ENCODE peak calls at places on chromosomes 5 and 9, in nine cellular contexts. G is SJSA1; W is kidney; K is lower lobe of right lung; F is tibial nerve; E is heart left ventricle; H is aorta; A is uterus; U is CD8-positive, alpha-beta T cell. M is an unnamed sample. For H3K4me1 and H3K36me3, the result is how much of the 10 kb centered on the place peaks cover.

GRCh38 chr9:116101516-116101915 is 52.1 kb upstream of the PAPPA start:
- DNase-seq in W (no peak), E (no peak), F (no peak), G (no peak), A (no peak), H (no peak), K (no peak), U (no peak), M (no peak)

GRCh38 chr5:168023190-168023589 is 268.3 kb upstream of the WWC1 start:
- DNase-seq in E (peak), H (no peak), A (no peak), F (peak), W (no peak), K (no peak), U (no peak), G (no peak), M (no peak)

GRCh38 chr5:104186100-104186499 is 623.5 kb upstream of the NUDT12 start:
- DNase-seq in H (no peak), G (no peak), U (no peak), A (no peak), E (peak), K (peak), W (no peak), F (no peak), M (no peak)

GRCh38 chr9:137866226-137867141 is 11.1 kb upstream of the CACNA1B start:
- DNase-seq in E (no peak), H (no peak), W (no peak), F (no peak), A (no peak), U (no peak), G (no peak), K (no peak), M (no peak)

GRCh38 chr9:2013688-2014087 is 1.5 kb upstream of the SMARCA2 start:
- DNase-seq in W (no peak), F (no peak), A (no peak), U (no peak), K (no peak), G (no peak), H (no peak), E (no peak), M (no peak)

GRCh38 chr9:89361816-89362646 is 43.7 kb downstream of the SECISBP2 start:
- DNase-seq in H (peak), K (no peak), E (no peak), W (peak), U (no peak), F (no peak), G (no peak), A (no peak), M (no peak)

GRCh38 chr5:147336871-147337270 is 102.0 kb downstream of the STK32A start:
- DNase-seq in F (no peak), H (no peak), E (no peak), K (no peak), W (no peak), U (no peak), G (no peak), A (no peak), M (no peak)

GRCh38 chr5:67966712-67967111 is 248.8 kb upstream of the PIK3R1 start:
- DNase-seq in W (no peak), K (no peak), A (no peak), U (no peak), G (no peak), E (no peak), F (no peak), H (no peak), M (no peak)

DNA sequence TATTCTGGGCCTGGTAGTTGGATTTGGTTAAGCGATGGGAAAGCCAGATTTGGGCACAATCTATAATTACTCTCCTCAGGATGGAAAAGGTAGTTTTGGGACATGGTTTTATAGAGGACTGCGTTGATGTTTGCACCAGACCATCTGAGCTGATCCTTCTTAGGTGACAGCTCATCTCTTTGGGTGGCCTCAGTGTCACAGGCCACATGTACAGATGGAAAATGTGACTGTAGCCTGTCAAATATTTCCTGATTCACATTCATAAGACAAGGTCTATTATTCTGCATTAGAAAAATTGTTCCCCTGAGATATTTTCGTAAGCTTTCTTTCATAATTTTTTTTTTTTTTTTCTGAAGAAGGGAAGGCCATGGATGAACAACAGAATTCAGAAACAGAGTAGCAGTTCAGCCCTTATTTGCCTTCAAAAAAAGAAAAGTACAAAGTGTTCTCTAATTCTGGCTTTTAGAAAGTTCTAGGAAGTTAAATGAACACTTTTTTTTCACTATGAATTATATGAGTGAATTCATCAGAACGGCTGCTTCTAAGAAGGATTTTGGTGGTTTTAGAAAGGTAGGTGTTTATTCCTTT is 81.0 kb downstream of the NNT start:
- DNase-seq in G (no peak), A (no peak), F (peak), E (no peak), H (no peak), W (no peak), U (no peak), K (no peak), M (no peak)
- H3K27ac ChIP-seq in G (peak), A (peak), F (peak), E (no peak), H (peak), W (no peak), U (no peak), K (no peak), M (no peak)

DNA sequence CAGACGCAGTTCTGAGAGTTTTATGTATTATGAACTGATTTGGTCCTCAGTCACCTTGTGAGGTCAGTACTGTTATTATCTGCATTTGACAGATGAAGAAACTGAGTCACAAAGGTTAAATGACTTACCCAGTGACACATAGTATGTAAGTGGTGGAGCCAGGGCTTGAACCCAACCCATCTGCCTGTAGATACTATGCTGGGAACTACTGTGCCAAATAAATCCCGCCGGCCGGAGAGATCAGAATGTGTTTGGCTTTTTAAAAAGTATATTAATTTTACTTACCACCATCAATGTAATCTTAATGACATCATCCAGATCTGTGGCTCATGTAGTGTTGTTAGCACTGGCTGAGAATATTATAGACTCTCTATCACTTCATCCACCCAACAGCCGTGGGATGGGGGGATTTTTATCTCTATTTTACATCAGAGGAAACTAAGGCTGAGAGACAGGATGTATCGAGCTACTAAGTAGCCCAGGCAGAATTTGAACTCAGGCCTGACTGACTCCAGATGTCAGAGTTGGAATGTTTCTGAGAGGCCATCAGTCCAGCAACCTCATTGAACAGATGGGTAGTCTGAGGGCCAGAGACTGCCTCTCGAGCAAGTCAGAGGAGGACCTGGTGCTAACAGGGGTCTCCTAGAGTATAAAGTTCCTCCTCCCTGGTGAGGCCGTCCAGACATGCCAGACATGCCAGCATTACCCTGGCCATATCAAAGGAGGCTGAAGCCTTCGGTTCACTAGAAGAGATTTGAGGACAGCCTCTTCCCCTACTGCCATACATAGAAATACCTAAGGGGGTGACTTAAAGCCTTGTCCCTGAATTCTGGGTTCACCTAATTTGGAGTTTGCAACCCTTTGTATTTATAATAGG is 81.0 kb downstream of the ZNF618 start:
- DNase-seq in F (no peak), G (no peak), H (no peak), A (no peak), W (no peak), E (no peak), K (no peak), U (no peak), M (no peak)
- H3K4me1 ChIP-seq in F (under half), G (under half), H (under half), A (under half), W (half or more), E (under half), K (under half), U (under half), M (under half)

GRCh38 chr5:14188778-14189177 is 45.6 kb downstream of the TRIO start:
- DNase-seq in G (no peak), E (no peak), U (no peak), F (no peak), A (no peak), K (no peak), H (no peak), W (no peak), M (no peak)
- H3K36me3 ChIP-seq in G (under half), E (under half), U (under half), F (under half), A (under half), K (under half), H (under half), W (under half), M (under half)

GRCh38 chr5:14102666-14103065 is 40.5 kb upstream of the TRIO start:
- DNase-seq in G (no peak), H (no peak), W (no peak), A (no peak), F (no peak), U (no peak), K (no peak), E (no peak), M (no peak)
- H3K27ac ChIP-seq in G (no peak), H (no peak), W (no peak), A (no peak), F (no peak), U (no peak), K (no peak), E (no peak), M (no peak)

GRCh38 chr9:8717146-8717545 is 917.6 kb upstream of the DMAC1 start:
- DNase-seq in K (no peak), W (no peak), E (no peak), H (no peak), G (no peak), F (no peak), A (no peak), U (no peak), M (no peak)
- H3K4me1 ChIP-seq in K (under half), W (under half), E (under half), H (under half), G (under half), F (under half), A (under half), U (under half), M (under half)

GRCh38 chr5:178206166-178207101 is 2.1 kb downstream of the HNRNPAB start:
- DNase-seq in F (no peak), W (no peak), G (no peak), H (no peak), K (no peak), A (no peak), U (no peak), E (no peak), M (peak)

GRCh38 chr5:178207183-178207916 is 3.0 kb downstream of the HNRNPAB start:
- DNase-seq in U (no peak), H (peak), K (no peak), F (no peak), E (no peak), A (no peak), G (no peak), W (peak), M (peak)

GRCh38 chr5:178205010-178205748 is 846 bp downstream of the HNRNPAB start:
- DNase-seq in A (peak), K (peak), W (peak), U (peak), G (peak), F (peak), E (peak), H (peak), M (peak)

GRCh38 chr5:178204205-178205009 is at the start of gene HNRNPAB:
- DNase-seq in A (peak), K (peak), G (peak), W (peak), E (peak), U (peak), F (peak), H (peak), M (peak)

GRCh38 chr5:178205749-178206047 is 1.4 kb downstream of the HNRNPAB start:
- DNase-seq in K (no peak), W (no peak), H (no peak), E (no peak), A (no peak), U (no peak), G (no peak), F (no peak), M (no peak)
- H3K36me3 ChIP-seq in K (under half), W (under half), H (under half), E (half or more), A (under half), U (under half), G (half or more), F (under half), M (half or more)

M was measured in RWPE2.